ENCODE peak calls at places on chromosomes 6 and 20, in seven cellular contexts. W, B, F, Z, V, O and C are unnamed samples.

GRCh38 chr20:12072221-12072944 is 154.7 kb downstream of the BTBD3 start:
- DNase-seq in W (no peak), B (no peak), F (peak; percentile 47), Z (no peak), V (no peak), O (no peak), C (no peak)

GRCh38 chr20:58544301-58544700 is 29.1 kb upstream of the APCDD1L start:
- DNase-seq in W (no peak), B (no peak), F (peak; percentile 49), Z (no peak), V (no peak), O (no peak), C (no peak)

GRCh38 chr6:75279418-75279817 is 5.2 kb downstream of the TMEM30A start:
- DNase-seq in W (no peak), B (no peak), F (no peak), Z (no peak), V (no peak), O (no peak), C (no peak)

GRCh38 chr6:128079026-128079425 is 178.2 kb upstream of the THEMIS start:
- DNase-seq in W (no peak), B (no peak), F (no peak), Z (no peak), V (no peak), O (no peak), C (no peak)

GRCh38 chr6:30611150-30611855 is 5.7 kb downstream of the PPP1R10 start:
- DNase-seq in W (no peak), B (no peak), F (no peak), Z (no peak), V (no peak), O (no peak), C (no peak)

GRCh38 chr6:71334768-71335167 is 46.2 kb downstream of the OGFRL1 start:
- DNase-seq in W (no peak), B (no peak), F (no peak), Z (no peak), V (no peak), O (no peak), C (no peak)

GRCh38 chr6:19896580-19897010 is 59.4 kb downstream of the ID4 start:
- DNase-seq in W (peak; percentile 11), B (no peak), F (no peak), Z (no peak), V (no peak), O (no peak), C (no peak)

GRCh38 chr6:27312146-27312949 is at the start of gene POM121L2:
- DNase-seq in W (peak; percentile 92), B (peak; percentile 76), F (no peak), Z (peak; percentile 33), V (peak; percentile 55), O (peak; percentile 51), C (peak; percentile 75)

GRCh38 chr6:166738361-166738760 is 111.3 kb upstream of the RPS6KA2 start:
- DNase-seq in W (no peak), B (no peak), F (no peak), Z (no peak), V (no peak), O (no peak), C (no peak)

GRCh38 chr6:55696501-55696900 is 117.5 kb upstream of the HMGCLL1 start:
- DNase-seq in W (no peak), B (no peak), F (no peak), Z (no peak), V (no peak), O (no peak), C (no peak)

GRCh38 chr6:85677243-85677956 is 34.7 kb upstream of the SYNCRIP start:
- DNase-seq in W (no peak), B (no peak), F (no peak), Z (peak; percentile 33), V (no peak), O (no peak), C (peak; percentile 59)

GRCh38 chr20:50464026-50464724 is 46.0 kb upstream of the PTPN1 start:
- DNase-seq in W (peak; percentile 76), B (peak; percentile 67), F (no peak), Z (peak; percentile 48), V (peak; percentile 53), O (peak; percentile 42), C (peak; percentile 78)

GRCh38 chr6:37827603-37828265 is 8.2 kb downstream of the ZFAND3 start:
- DNase-seq in W (no peak), B (no peak), F (no peak), Z (no peak), V (no peak), O (no peak), C (no peak)

GRCh38 chr6:73566954-73567591 is 46.2 kb upstream of the EEF1A1 start:
- DNase-seq in W (no peak), B (no peak), F (peak; percentile 92), Z (peak; percentile 73), V (no peak), O (no peak), C (peak; percentile 1)

GRCh38 chr20:43191946-43192847 is 2.5 kb upstream of the PTPRT start:
- DNase-seq in W (peak; percentile 42), B (peak; percentile 45), F (no peak), Z (no peak), V (peak; percentile 6), O (no peak), C (peak; percentile 91)

GRCh38 chr6:125550892-125551291 is 198.5 kb upstream of the HEY2 start:
- DNase-seq in W (no peak), B (no peak), F (no peak), Z (no peak), V (no peak), O (no peak), C (no peak)

GRCh38 chr6:140320081-140320798 is 945.8 kb upstream of the CITED2 start:
- DNase-seq in W (no peak), B (no peak), F (no peak), Z (peak; percentile 12), V (no peak), O (no peak), C (no peak)

GRCh38 chr6:74631558-74631957 is 574.3 kb downstream of the COL12A1 start:
- DNase-seq in W (peak; percentile 49), B (no peak), F (no peak), Z (peak; percentile 52), V (no peak), O (no peak), C (no peak)

GRCh38 chr20:8601542-8601912 is 467.4 kb upstream of the PLCB4 start:
- DNase-seq in W (no peak), B (peak; percentile 61), F (no peak), Z (no peak), V (no peak), O (no peak), C (no peak)

GRCh38 chr6:43891072-43891870 is 121.3 kb downstream of the VEGFA start:
- DNase-seq in W (no peak), B (no peak), F (no peak), Z (no peak), V (no peak), O (no peak), C (no peak)

GRCh38 chr6:147684906-147685305 is 176.4 kb downstream of the SAMD5 start:
- DNase-seq in W (no peak), B (no peak), F (no peak), Z (peak; percentile 56), V (no peak), O (no peak), C (no peak)

GRCh38 chr6:159168536-159169192 is 536 bp upstream of the FNDC1 start:
- DNase-seq in W (no peak), B (peak; percentile 21), F (no peak), Z (no peak), V (no peak), O (no peak), C (no peak)